ENCODE peak calls at places on chromosomes 3 and 15, in seven cellular contexts. D is ELR; O is T-helper 1 cell; C is endothelial cell; T is activated naive CD4-positive, alpha-beta T cell treated with Interleukin-2 at 50 U/mL for 16 hours; J is amniotic epithelial cell; E is HuH-7. S is an unnamed sample.

GRCh38 chr3:117756580-117756979 is 1047.0 kb downstream of the TUSC7 start:
- DNase-seq in D (no peak), C (no peak), T (no peak), E (no peak), O (no peak), J (no peak), S (no peak)

GRCh38 chr3:105458518-105459215 is 92.0 kb downstream of the ALCAM start:
- DNase-seq in C (no peak), D (peak), T (no peak), E (no peak), J (peak), O (no peak), S (no peak)

GRCh38 chr3:129651316-129652202 is 45.1 kb upstream of the PLXND1 start:
- DNase-seq in J (peak), E (no peak), T (no peak), O (no peak), C (no peak), D (peak), S (no peak)

GRCh38 chr3:135752851-135753250 is 212.7 kb upstream of the PPP2R3A start:
- DNase-seq in D (peak), C (peak), J (no peak), O (no peak), T (no peak), E (no peak), S (peak)

GRCh38 chr3:72255736-72256559 is 471.0 kb upstream of the PROK2 start:
- DNase-seq in D (no peak), O (no peak), E (no peak), T (peak), J (peak), C (no peak), S (peak)

GRCh38 chr15:61069369-61070075 is 159.6 kb downstream of the RORA start:
- DNase-seq in E (no peak), J (no peak), O (no peak), D (no peak), T (no peak), C (peak), S (no peak)

GRCh38 chr15:77024273-77025065 is 29.5 kb downstream of the PSTPIP1 start:
- DNase-seq in D (peak), C (peak), O (peak), J (peak), E (peak), T (peak), S (peak)

GRCh38 chr3:192260611-192261010 is 466.7 kb downstream of the FGF12 start:
- DNase-seq in T (no peak), C (no peak), D (no peak), E (no peak), J (no peak), O (no peak), S (no peak)

GRCh38 chr3:9715764-9716437 is 12.3 kb downstream of the CPNE9 start:
- DNase-seq in O (no peak), J (peak), E (peak), T (peak), C (no peak), D (peak), S (peak)

GRCh38 chr3:50124363-50125226 is 30.5 kb upstream of the SEMA3F start:
- DNase-seq in O (no peak), J (no peak), C (no peak), D (peak), E (no peak), T (no peak), S (no peak)

GRCh38 chr3:103218146-103218545 is 783.3 kb downstream of the ZPLD1 start:
- DNase-seq in E (no peak), O (no peak), D (no peak), J (no peak), C (no peak), T (no peak), S (no peak)

GRCh38 chr3:171435757-171436156 is 24.4 kb downstream of the TNIK start:
- DNase-seq in C (no peak), O (no peak), T (no peak), J (no peak), E (no peak), D (no peak), S (no peak)

S was measured in hepatocyte.